ENCODE peak calls at places on chromosome 1, in eight cellular contexts. R is progenitor cell of endocrine pancreas; C is activated CD8-positive, alpha-beta T cell treated with anti-CD3 and anti-CD28 coated beads for 36 hours; E is GM23338; Y is GM23248; Z is AG10803; U is stimulated activated CD4-positive, alpha-beta T cell treated with anti-CD3 and anti-CD28 coated beads, Interleukin-2, amount 100 ng/mL, for 48 hours; K is stromal cell of bone marrow. G is an unnamed sample.

GRCh38 chr1:193185206-193185605 is 1.2 kb downstream of the B3GALT2 start:
- DNase-seq in R (no peak), C (no peak), E (no peak), Y (no peak), Z (no peak), U (no peak), K (no peak), G (no peak)

GRCh38 chr1:219621047-219621786 is 8.3 kb upstream of the ZC3H11B start:
- DNase-seq in R (no peak), C (no peak), E (no peak), Y (no peak), Z (no peak), U (no peak), K (no peak), G (no peak)

GRCh38 chr1:214666674-214667073 is 63.7 kb downstream of the CENPF start:
- DNase-seq in R (no peak), C (no peak), E (no peak), Y (no peak), Z (no peak), U (no peak), K (no peak), G (no peak)

GRCh38 chr1:115815694-115816093 is 25.2 kb downstream of the NHLH2 start:
- DNase-seq in R (no peak), C (no peak), E (no peak), Y (no peak), Z (no peak), U (no peak), K (no peak), G (no peak)

GRCh38 chr1:150535511-150536281 is 13.5 kb upstream of the ADAMTSL4 start:
- DNase-seq in R (no peak), C (no peak), E (no peak), Y (peak), Z (peak), U (no peak), K (no peak), G (no peak)

GRCh38 chr1:186482661-186483255 is 21.8 kb upstream of the PDC start:
- DNase-seq in R (peak), C (peak), E (peak), Y (peak), Z (peak), U (peak), K (peak), G (peak)

GRCh38 chr1:170939476-170939875 is 4.1 kb downstream of the MROH9 start:
- DNase-seq in R (no peak), C (no peak), E (no peak), Y (no peak), Z (no peak), U (no peak), K (no peak), G (no peak)

GRCh38 chr1:85577421-85578320 is 2.9 kb upstream of the CCN1 start:
- DNase-seq in R (no peak), C (peak), E (peak), Y (peak), Z (no peak), U (no peak), K (peak), G (peak)

GRCh38 chr1:50272923-50273322 is 150.3 kb downstream of the DMRTA2 start:
- DNase-seq in R (no peak), C (no peak), E (no peak), Y (no peak), Z (no peak), U (no peak), K (no peak), G (no peak)

GRCh38 chr1:98221926-98222325 is 301.1 kb upstream of the DPYD start:
- DNase-seq in R (no peak), C (no peak), E (no peak), Y (no peak), Z (no peak), U (no peak), K (no peak), G (no peak)

GRCh38 chr1:246301553-246302250 is 205.4 kb downstream of the SMYD3 start:
- DNase-seq in R (no peak), C (no peak), E (no peak), Y (peak), Z (peak), U (no peak), K (no peak), G (no peak)

GRCh38 chr1:110645172-110645571 is 29.6 kb downstream of the KCNA3 start:
- DNase-seq in R (no peak), C (no peak), E (no peak), Y (no peak), Z (no peak), U (no peak), K (no peak), G (no peak)

GRCh38 chr1:189678779-189679178 is 798.9 kb downstream of the BRINP3 start:
- DNase-seq in R (no peak), C (no peak), E (peak), Y (no peak), Z (no peak), U (no peak), K (no peak), G (peak)

G was measured in T47D.